ENCODE peak calls at places on chromosomes 16 and 17, in four cellular contexts. Z is H54, T is pons, Q is heart right ventricle. D is an unnamed sample.

GRCh38 chr16:68379472-68380347 is 68.6 kb downstream of the SMPD3 start:
- DNase-seq in Z (no peak), T (no peak), Q (no peak), D (no peak)

GRCh38 chr17:15261063-15261817 is 3.9 kb downstream of the PMP22 start:
- DNase-seq in Z (peak), T (peak), Q (peak), D (peak)

GRCh38 chr17:19713462-19713861 is 2.9 kb downstream of the SLC47A2 start:
- DNase-seq in Z (peak), T (no peak), Q (no peak), D (no peak)

GRCh38 chr16:88086571-88087516 is 135.6 kb downstream of the BANP start:
- DNase-seq in Z (no peak), T (no peak), Q (no peak), D (no peak)

GRCh38 chr17:40095944-40096791 is 4.2 kb downstream of the NR1D1 start:
- DNase-seq in Z (no peak), T (no peak), Q (no peak), D (no peak)

GRCh38 chr16:11090947-11091785 is 146.8 kb downstream of the CLEC16A start:
- DNase-seq in Z (no peak), T (no peak), Q (no peak), D (no peak)

GRCh38 chr16:77191259-77191969 is 424 bp downstream of the MON1B start:
- DNase-seq in Z (no peak), T (peak), Q (peak), D (no peak)

GRCh38 chr16:5875416-5875815 is 777.8 kb upstream of the EEF2KMT start:
- DNase-seq in Z (no peak), T (no peak), Q (no peak), D (no peak)

GRCh38 chr16:68230956-68231355 is 5.0 kb downstream of the ESRP2 start:
- DNase-seq in Z (no peak), T (no peak), Q (no peak), D (no peak)

GRCh38 chr17:39927928-39928867 is 666 bp downstream of the LRRC3C start:
- DNase-seq in Z (no peak), T (no peak), Q (peak), D (no peak)

GRCh38 chr16:67100569-67101300 is 9.0 kb upstream of the PHAF1 start:
- DNase-seq in Z (no peak), T (peak), Q (no peak), D (no peak)

D was measured in COLO829.